ENCODE peak calls at places on chromosomes 13 and 19, in ten cellular contexts. One of them, this sample, is unnamed.

GRCh38 chr19:18833141-18833476 is 1.4 kb downstream of the UPF1 start:
- DNase-seq in activated B cell treated with CpG ODN at 0.5 μM for 24 hours: no peak
- DNase-seq in stimulated activated naive B cell treated with anti-CD40 and anti-IgM and Interleukin-4, amounts not matched to agents 10 μg/mL and 1 μg/mL and 100 μg/mL, for 72 hours: no peak
- DNase-seq in stimulated activated CD4-positive, alpha-beta T cell treated with anti-CD3 and anti-CD28 coated beads, Interleukin-4, amount 100 ng/mL, for 24 hours: no peak
- DNase-seq in GM23338: no peak
- DNase-seq in NCI-H1092: no peak
- DNase-seq in NCI-H446: no peak
- DNase-seq in G401: no peak
- DNase-seq in stimulated activated CD8-positive, alpha-beta memory T cell treated with anti-CD3 and anti-CD28 coated beads, Interleukin-7, amount 100 ng/mL, for 1 hour: no peak
- DNase-seq in PC-9: no peak
- DNase-seq in this sample: no peak

GRCh38 chr13:28794370-28794769 is 25.8 kb upstream of the MTUS2 start:
- DNase-seq in GM23338: no peak
- DNase-seq in NCI-H446: no peak
- DNase-seq in PC-9: no peak
- DNase-seq in stimulated activated CD8-positive, alpha-beta memory T cell treated with anti-CD3 and anti-CD28 coated beads, Interleukin-7, amount 100 ng/mL, for 1 hour: no peak
- DNase-seq in stimulated activated CD4-positive, alpha-beta T cell treated with anti-CD3 and anti-CD28 coated beads, Interleukin-4, amount 100 ng/mL, for 24 hours: no peak
- DNase-seq in NCI-H1092: no peak
- DNase-seq in stimulated activated naive B cell treated with anti-CD40 and anti-IgM and Interleukin-4, amounts not matched to agents 10 μg/mL and 1 μg/mL and 100 μg/mL, for 72 hours: no peak
- DNase-seq in activated B cell treated with CpG ODN at 0.5 μM for 24 hours: no peak
- DNase-seq in G401: no peak
- DNase-seq in this sample: no peak

GRCh38 chr13:106372199-106373160 is 163.0 kb downstream of the EFNB2 start:
- DNase-seq in activated B cell treated with CpG ODN at 0.5 μM for 24 hours: no peak
- DNase-seq in stimulated activated CD8-positive, alpha-beta memory T cell treated with anti-CD3 and anti-CD28 coated beads, Interleukin-7, amount 100 ng/mL, for 1 hour: no peak
- DNase-seq in stimulated activated naive B cell treated with anti-CD40 and anti-IgM and Interleukin-4, amounts not matched to agents 10 μg/mL and 1 μg/mL and 100 μg/mL, for 72 hours: no peak
- DNase-seq in G401: no peak
- DNase-seq in GM23338: no peak
- DNase-seq in stimulated activated CD4-positive, alpha-beta T cell treated with anti-CD3 and anti-CD28 coated beads, Interleukin-4, amount 100 ng/mL, for 24 hours: no peak
- DNase-seq in NCI-H1092: no peak
- DNase-seq in PC-9: no peak
- DNase-seq in NCI-H446: no peak
- DNase-seq in this sample: no peak

GRCh38 chr13:22861958-22862466 is 318.8 kb upstream of the SGCG start:
- DNase-seq in GM23338: no peak
- DNase-seq in NCI-H1092: no peak
- DNase-seq in PC-9: no peak
- DNase-seq in NCI-H446: no peak
- DNase-seq in activated B cell treated with CpG ODN at 0.5 μM for 24 hours: no peak
- DNase-seq in stimulated activated CD8-positive, alpha-beta memory T cell treated with anti-CD3 and anti-CD28 coated beads, Interleukin-7, amount 100 ng/mL, for 1 hour: no peak
- DNase-seq in stimulated activated CD4-positive, alpha-beta T cell treated with anti-CD3 and anti-CD28 coated beads, Interleukin-4, amount 100 ng/mL, for 24 hours: no peak
- DNase-seq in G401: no peak
- DNase-seq in stimulated activated naive B cell treated with anti-CD40 and anti-IgM and Interleukin-4, amounts not matched to agents 10 μg/mL and 1 μg/mL and 100 μg/mL, for 72 hours: no peak
- DNase-seq in this sample: no peak

GRCh38 chr13:45316996-45317395 is 24.0 kb downstream of the TPT1 start:
- DNase-seq in activated B cell treated with CpG ODN at 0.5 μM for 24 hours: no peak
- DNase-seq in stimulated activated CD8-positive, alpha-beta memory T cell treated with anti-CD3 and anti-CD28 coated beads, Interleukin-7, amount 100 ng/mL, for 1 hour: no peak
- DNase-seq in NCI-H1092: no peak
- DNase-seq in stimulated activated naive B cell treated with anti-CD40 and anti-IgM and Interleukin-4, amounts not matched to agents 10 μg/mL and 1 μg/mL and 100 μg/mL, for 72 hours: no peak
- DNase-seq in PC-9: no peak
- DNase-seq in NCI-H446: no peak
- DNase-seq in stimulated activated CD4-positive, alpha-beta T cell treated with anti-CD3 and anti-CD28 coated beads, Interleukin-4, amount 100 ng/mL, for 24 hours: no peak
- DNase-seq in GM23338: no peak
- DNase-seq in G401: no peak
- DNase-seq in this sample: no peak

GRCh38 chr19:16584825-16585801 is 12.9 kb upstream of the SLC35E1 start:
- DNase-seq in PC-9: no peak
- DNase-seq in NCI-H446: no peak
- DNase-seq in stimulated activated naive B cell treated with anti-CD40 and anti-IgM and Interleukin-4, amounts not matched to agents 10 μg/mL and 1 μg/mL and 100 μg/mL, for 72 hours: no peak
- DNase-seq in G401: no peak
- DNase-seq in activated B cell treated with CpG ODN at 0.5 μM for 24 hours: peak
- DNase-seq in GM23338: peak
- DNase-seq in stimulated activated CD4-positive, alpha-beta T cell treated with anti-CD3 and anti-CD28 coated beads, Interleukin-4, amount 100 ng/mL, for 24 hours: no peak
- DNase-seq in NCI-H1092: no peak
- DNase-seq in stimulated activated CD8-positive, alpha-beta memory T cell treated with anti-CD3 and anti-CD28 coated beads, Interleukin-7, amount 100 ng/mL, for 1 hour: no peak
- DNase-seq in this sample: no peak

GRCh38 chr13:93881418-93881817 is 598.1 kb downstream of the DCT start:
- DNase-seq in NCI-H446: no peak
- DNase-seq in NCI-H1092: no peak
- DNase-seq in stimulated activated CD8-positive, alpha-beta memory T cell treated with anti-CD3 and anti-CD28 coated beads, Interleukin-7, amount 100 ng/mL, for 1 hour: no peak
- DNase-seq in stimulated activated naive B cell treated with anti-CD40 and anti-IgM and Interleukin-4, amounts not matched to agents 10 μg/mL and 1 μg/mL and 100 μg/mL, for 72 hours: no peak
- DNase-seq in stimulated activated CD4-positive, alpha-beta T cell treated with anti-CD3 and anti-CD28 coated beads, Interleukin-4, amount 100 ng/mL, for 24 hours: no peak
- DNase-seq in G401: no peak
- DNase-seq in GM23338: no peak
- DNase-seq in activated B cell treated with CpG ODN at 0.5 μM for 24 hours: no peak
- DNase-seq in PC-9: no peak
- DNase-seq in this sample: no peak

GRCh38 chr19:33098023-33098652 is 17.2 kb downstream of the GPATCH1 start:
- DNase-seq in stimulated activated naive B cell treated with anti-CD40 and anti-IgM and Interleukin-4, amounts not matched to agents 10 μg/mL and 1 μg/mL and 100 μg/mL, for 72 hours: no peak
- DNase-seq in NCI-H1092: no peak
- DNase-seq in stimulated activated CD4-positive, alpha-beta T cell treated with anti-CD3 and anti-CD28 coated beads, Interleukin-4, amount 100 ng/mL, for 24 hours: no peak
- DNase-seq in NCI-H446: no peak
- DNase-seq in G401: no peak
- DNase-seq in stimulated activated CD8-positive, alpha-beta memory T cell treated with anti-CD3 and anti-CD28 coated beads, Interleukin-7, amount 100 ng/mL, for 1 hour: no peak
- DNase-seq in activated B cell treated with CpG ODN at 0.5 μM for 24 hours: no peak
- DNase-seq in PC-9: peak
- DNase-seq in GM23338: no peak
- DNase-seq in this sample: peak

GRCh38 chr13:40564342-40564997 is 102.0 kb downstream of the FOXO1 start:
- DNase-seq in activated B cell treated with CpG ODN at 0.5 μM for 24 hours: no peak
- DNase-seq in stimulated activated CD8-positive, alpha-beta memory T cell treated with anti-CD3 and anti-CD28 coated beads, Interleukin-7, amount 100 ng/mL, for 1 hour: no peak
- DNase-seq in NCI-H1092: no peak
- DNase-seq in G401: no peak
- DNase-seq in PC-9: no peak
- DNase-seq in GM23338: no peak
- DNase-seq in stimulated activated CD4-positive, alpha-beta T cell treated with anti-CD3 and anti-CD28 coated beads, Interleukin-4, amount 100 ng/mL, for 24 hours: no peak
- DNase-seq in stimulated activated naive B cell treated with anti-CD40 and anti-IgM and Interleukin-4, amounts not matched to agents 10 μg/mL and 1 μg/mL and 100 μg/mL, for 72 hours: peak
- DNase-seq in NCI-H446: no peak
- DNase-seq in this sample: no peak

GRCh38 chr13:110850006-110850405 is 64.9 kb downstream of the ANKRD10 start:
- DNase-seq in G401: no peak
- DNase-seq in stimulated activated CD4-positive, alpha-beta T cell treated with anti-CD3 and anti-CD28 coated beads, Interleukin-4, amount 100 ng/mL, for 24 hours: no peak
- DNase-seq in NCI-H1092: no peak
- DNase-seq in stimulated activated naive B cell treated with anti-CD40 and anti-IgM and Interleukin-4, amounts not matched to agents 10 μg/mL and 1 μg/mL and 100 μg/mL, for 72 hours: no peak
- DNase-seq in PC-9: no peak
- DNase-seq in GM23338: no peak
- DNase-seq in activated B cell treated with CpG ODN at 0.5 μM for 24 hours: no peak
- DNase-seq in NCI-H446: no peak
- DNase-seq in stimulated activated CD8-positive, alpha-beta memory T cell treated with anti-CD3 and anti-CD28 coated beads, Interleukin-7, amount 100 ng/mL, for 1 hour: no peak
- DNase-seq in this sample: no peak

GRCh38 chr13:27038323-27038722 is 133.3 kb downstream of the USP12 start:
- DNase-seq in stimulated activated CD4-positive, alpha-beta T cell treated with anti-CD3 and anti-CD28 coated beads, Interleukin-4, amount 100 ng/mL, for 24 hours: no peak
- DNase-seq in stimulated activated naive B cell treated with anti-CD40 and anti-IgM and Interleukin-4, amounts not matched to agents 10 μg/mL and 1 μg/mL and 100 μg/mL, for 72 hours: no peak
- DNase-seq in NCI-H1092: no peak
- DNase-seq in activated B cell treated with CpG ODN at 0.5 μM for 24 hours: no peak
- DNase-seq in PC-9: peak
- DNase-seq in G401: no peak
- DNase-seq in GM23338: no peak
- DNase-seq in NCI-H446: no peak
- DNase-seq in stimulated activated CD8-positive, alpha-beta memory T cell treated with anti-CD3 and anti-CD28 coated beads, Interleukin-7, amount 100 ng/mL, for 1 hour: no peak
- DNase-seq in this sample: no peak

GRCh38 chr19:14405758-14406644 is 13.1 kb downstream of the DDX39A start:
- DNase-seq in NCI-H1092: peak
- DNase-seq in NCI-H446: peak
- DNase-seq in activated B cell treated with CpG ODN at 0.5 μM for 24 hours: peak
- DNase-seq in stimulated activated CD8-positive, alpha-beta memory T cell treated with anti-CD3 and anti-CD28 coated beads, Interleukin-7, amount 100 ng/mL, for 1 hour: peak
- DNase-seq in GM23338: peak
- DNase-seq in stimulated activated CD4-positive, alpha-beta T cell treated with anti-CD3 and anti-CD28 coated beads, Interleukin-4, amount 100 ng/mL, for 24 hours: peak
- DNase-seq in stimulated activated naive B cell treated with anti-CD40 and anti-IgM and Interleukin-4, amounts not matched to agents 10 μg/mL and 1 μg/mL and 100 μg/mL, for 72 hours: peak
- DNase-seq in G401: peak
- DNase-seq in PC-9: peak
- DNase-seq in this sample: peak

GRCh38 chr19:41137056-41137455 is 22.8 kb downstream of the CYP2F1 start:
- DNase-seq in stimulated activated CD8-positive, alpha-beta memory T cell treated with anti-CD3 and anti-CD28 coated beads, Interleukin-7, amount 100 ng/mL, for 1 hour: no peak
- DNase-seq in stimulated activated CD4-positive, alpha-beta T cell treated with anti-CD3 and anti-CD28 coated beads, Interleukin-4, amount 100 ng/mL, for 24 hours: no peak
- DNase-seq in NCI-H1092: no peak
- DNase-seq in NCI-H446: no peak
- DNase-seq in G401: no peak
- DNase-seq in PC-9: no peak
- DNase-seq in stimulated activated naive B cell treated with anti-CD40 and anti-IgM and Interleukin-4, amounts not matched to agents 10 μg/mL and 1 μg/mL and 100 μg/mL, for 72 hours: no peak
- DNase-seq in GM23338: no peak
- DNase-seq in activated B cell treated with CpG ODN at 0.5 μM for 24 hours: no peak
- DNase-seq in this sample: no peak

GRCh38 chr13:43698743-43699142 is 88.0 kb downstream of the ENOX1 start:
- DNase-seq in NCI-H1092: no peak
- DNase-seq in stimulated activated CD4-positive, alpha-beta T cell treated with anti-CD3 and anti-CD28 coated beads, Interleukin-4, amount 100 ng/mL, for 24 hours: no peak
- DNase-seq in PC-9: no peak
- DNase-seq in NCI-H446: no peak
- DNase-seq in G401: no peak
- DNase-seq in activated B cell treated with CpG ODN at 0.5 μM for 24 hours: no peak
- DNase-seq in stimulated activated CD8-positive, alpha-beta memory T cell treated with anti-CD3 and anti-CD28 coated beads, Interleukin-7, amount 100 ng/mL, for 1 hour: no peak
- DNase-seq in GM23338: no peak
- DNase-seq in stimulated activated naive B cell treated with anti-CD40 and anti-IgM and Interleukin-4, amounts not matched to agents 10 μg/mL and 1 μg/mL and 100 μg/mL, for 72 hours: no peak
- DNase-seq in this sample: peak